ENCODE peak calls at places on chromosomes 1 and 21, in ten cellular contexts. J is adrenal gland, D is heart left ventricle, C is A549, A is GM12892, V is suprapubic skin, X is stomach, Q is sigmoid colon, I is ovary, P is thyroid gland. T is an unnamed sample.

GRCh38 chr1:218475275-218475674 is 130.1 kb downstream of the TGFB2 start:
- DNase-seq in J (no peak), D (no peak), C (no peak), A (no peak), V (no peak), X (no peak), Q (no peak), I (no peak), P (no peak), T (no peak)

GRCh38 chr1:183215076-183215720 is 29.1 kb downstream of the LAMC2 start:
- DNase-seq in J (no peak), D (no peak), C (no peak), A (no peak), V (no peak), X (no peak), Q (no peak), I (no peak), P (no peak), T (no peak)

GRCh38 chr21:15121655-15122120 is 56.9 kb upstream of the NRIP1 start:
- DNase-seq in J (peak), D (peak), C (no peak), A (no peak), V (no peak), X (peak), Q (no peak), I (peak), P (peak), T (peak)

GRCh38 chr1:44819594-44820327 is 11.4 kb downstream of the BTBD19 start:
- DNase-seq in J (peak), D (peak), C (peak), A (peak), V (peak), X (peak), Q (peak), I (peak), P (peak), T (peak)

GRCh38 chr1:2821970-2822620 is 20.6 kb upstream of the TTC34 start:
- DNase-seq in J (peak), D (peak), C (peak), A (no peak), V (no peak), X (peak), Q (no peak), I (no peak), P (peak), T (peak)

GRCh38 chr1:82388679-82389078 is 587.9 kb downstream of the ADGRL2 start:
- DNase-seq in J (no peak), D (no peak), C (no peak), A (no peak), V (no peak), X (no peak), Q (no peak), I (no peak), P (peak), T (no peak)

GRCh38 chr1:15678578-15678977 is 5.5 kb upstream of the PLEKHM2 start:
- DNase-seq in J (no peak), D (no peak), C (no peak), A (no peak), V (no peak), X (no peak), Q (no peak), I (no peak), P (no peak), T (no peak)

GRCh38 chr1:183832472-183832871 is 27.6 kb downstream of the RGL1 start:
- DNase-seq in J (no peak), D (no peak), C (no peak), A (no peak), V (no peak), X (no peak), Q (no peak), I (no peak), P (no peak), T (no peak)

GRCh38 chr1:215277537-215277936 is 195.0 kb downstream of the KCNK2 start:
- DNase-seq in J (no peak), D (no peak), C (no peak), A (no peak), V (no peak), X (no peak), Q (no peak), I (no peak), P (no peak), T (no peak)

GRCh38 chr1:230040440-230040839 is 26.6 kb upstream of the GALNT2 start:
- DNase-seq in J (no peak), D (no peak), C (no peak), A (no peak), V (no peak), X (no peak), Q (no peak), I (no peak), P (no peak), T (no peak)

GRCh38 chr1:40634901-40635655 is 30.4 kb downstream of the RIMS3 start:
- DNase-seq in J (no peak), D (no peak), C (no peak), A (no peak), V (no peak), X (no peak), Q (no peak), I (no peak), P (no peak), T (no peak)

GRCh38 chr1:230542054-230542453 is 100.2 kb upstream of the COG2 start:
- DNase-seq in J (no peak), D (no peak), C (no peak), A (no peak), V (no peak), X (no peak), Q (no peak), I (no peak), P (no peak), T (no peak)

GRCh38 chr1:154860154-154860870 is 9.8 kb downstream of the KCNN3 start:
- DNase-seq in J (no peak), D (no peak), C (no peak), A (peak), V (no peak), X (no peak), Q (no peak), I (no peak), P (no peak), T (no peak)

GRCh38 chr1:154859151-154859785 is 10.8 kb downstream of the KCNN3 start:
- DNase-seq in J (no peak), D (no peak), C (no peak), A (no peak), V (no peak), X (no peak), Q (no peak), I (no peak), P (no peak), T (no peak)

GRCh38 chr1:154857441-154858215 is 12.5 kb downstream of the KCNN3 start:
- DNase-seq in J (no peak), D (no peak), C (no peak), A (no peak), V (no peak), X (no peak), Q (no peak), I (no peak), P (no peak), T (no peak)

GRCh38 chr1:154861607-154862094 is 8.4 kb downstream of the KCNN3 start:
- DNase-seq in J (no peak), D (peak), C (no peak), A (no peak), V (no peak), X (no peak), Q (peak), I (no peak), P (no peak), T (no peak)

DNA sequence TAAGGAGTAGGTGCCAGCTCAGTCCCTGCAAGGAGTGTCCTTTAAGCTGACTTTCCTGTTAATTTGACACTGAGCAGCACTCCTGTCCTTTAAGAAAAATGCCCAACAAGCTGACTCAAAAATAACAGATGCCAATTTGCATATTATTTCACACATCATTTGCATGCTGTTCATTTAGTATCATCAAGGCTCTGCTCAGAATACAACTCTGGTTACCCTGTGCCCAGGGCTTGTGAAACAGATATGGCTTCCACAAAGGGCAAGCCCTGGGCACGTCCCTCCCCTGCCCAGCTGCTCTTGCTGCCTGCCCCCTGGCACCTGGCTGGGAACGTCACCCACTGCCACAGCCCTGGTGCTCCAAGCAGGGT is 10.3 kb downstream of the KCNN3 start:
- DNase-seq in J (no peak), D (no peak), C (no peak), A (no peak), V (no peak), X (no peak), Q (no peak), I (no peak), P (no peak), T (no peak)
- TF ChIP-seq POLR2A in J (no peak), D (no peak), C (no peak), A (peak), V (no peak), X (no peak), Q (no peak), I (no peak), P (no peak), T (no peak)

GRCh38 chr1:196373798-196374197 is 234.4 kb downstream of the KCNT2 start:
- DNase-seq in J (no peak), D (no peak), C (no peak), A (no peak), V (no peak), X (no peak), Q (no peak), I (no peak), P (no peak), T (no peak)
- TF ChIP-seq POLR2A in J (no peak), D (no peak), C (no peak), A (no peak), V (no peak), X (no peak), Q (no peak), I (no peak), P (no peak), T (no peak)

DNA sequence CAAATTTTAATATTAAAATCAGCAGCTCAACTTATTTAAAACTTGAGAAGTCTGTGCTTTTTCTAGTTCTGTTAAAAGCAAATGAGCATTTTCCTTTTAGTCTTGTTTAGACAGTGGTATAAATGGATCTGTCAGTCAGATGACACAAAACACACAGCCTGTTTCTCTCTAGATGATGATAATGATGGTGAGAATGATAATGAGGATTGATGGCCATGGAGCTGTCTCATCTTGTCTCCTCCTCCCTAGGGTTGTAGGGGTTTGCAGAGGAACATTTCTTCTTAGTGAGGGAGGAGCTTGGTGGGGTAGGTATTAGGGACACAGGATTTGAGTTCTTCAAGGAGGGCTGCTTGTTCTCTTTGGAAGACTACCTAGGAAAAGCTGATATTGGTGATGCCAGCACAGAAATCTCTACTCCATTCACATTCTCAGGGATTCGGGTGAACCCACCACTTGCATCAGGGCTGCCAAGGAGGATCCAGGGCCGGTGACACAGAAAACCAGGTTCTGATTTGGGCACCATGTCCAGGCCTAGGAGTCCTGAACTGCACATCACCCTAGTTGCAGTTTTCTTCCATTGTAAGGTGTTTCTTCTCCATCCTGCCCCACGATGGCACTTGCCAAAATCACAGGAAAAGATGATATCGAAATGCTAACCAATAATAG is 147.6 kb downstream of the RHOU start:
- DNase-seq in J (no peak), D (no peak), C (no peak), A (no peak), V (no peak), X (no peak), Q (no peak), I (no peak), P (no peak), T (no peak)
- TF ChIP-seq POLR2A in J (no peak), D (no peak), C (no peak), A (no peak), V (no peak), X (no peak), Q (no peak), I (no peak), P (no peak), T (no peak)

DNA sequence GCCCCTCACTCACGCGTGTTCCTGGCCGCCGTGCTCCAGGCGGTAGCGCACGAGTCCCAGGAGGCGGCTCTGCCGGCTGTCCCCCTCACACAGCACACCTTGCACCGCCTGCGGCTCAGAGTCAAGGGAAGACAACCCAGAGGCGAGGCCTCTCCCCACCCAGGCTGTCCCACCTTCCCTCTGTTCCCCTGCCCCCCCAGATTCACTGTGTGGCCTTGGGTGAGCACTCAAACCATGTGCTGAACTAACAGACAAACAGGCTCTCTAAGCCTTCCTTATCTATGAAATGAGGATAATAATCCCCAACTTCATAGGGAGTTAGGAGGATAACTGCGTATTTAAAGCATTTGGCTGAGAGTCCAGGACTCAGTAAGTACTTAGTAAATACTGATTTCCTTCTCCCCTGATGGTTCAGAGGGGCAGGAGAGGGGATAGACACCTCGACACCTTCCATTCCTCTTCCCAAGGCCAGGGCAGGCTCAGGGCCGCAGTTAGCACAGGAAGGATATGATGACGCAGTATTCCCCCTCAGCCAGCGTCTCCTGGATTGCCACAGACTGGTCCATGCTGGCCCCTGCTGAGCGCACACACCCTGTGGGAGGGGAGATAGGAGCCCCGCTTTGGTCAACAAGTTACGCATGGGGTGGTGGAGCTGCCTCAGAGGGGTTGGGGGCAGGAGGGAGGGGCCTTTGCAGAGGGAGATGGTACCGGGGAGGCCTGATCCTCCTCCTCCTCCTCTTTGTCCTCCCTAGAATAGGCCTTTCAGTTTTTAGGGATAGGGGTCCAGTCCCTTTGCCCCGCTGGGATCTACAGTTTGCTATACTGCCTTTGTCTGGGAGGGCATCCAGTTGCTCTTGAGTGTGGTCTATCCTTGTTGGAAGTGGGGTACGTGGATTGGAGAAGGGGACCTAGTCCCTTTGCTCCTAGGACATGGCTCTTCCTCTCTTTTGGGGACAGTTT is 830 bp downstream of the INPP5B start:
- DNase-seq in J (peak), D (peak), C (peak), A (no peak), V (peak), X (peak), Q (peak), I (peak), P (peak), T (peak)
- TF ChIP-seq POLR2A in J (peak), D (no peak), C (no peak), A (no peak), V (no peak), X (no peak), Q (peak), I (peak), P (no peak), T (peak)

GRCh38 chr1:54701996-54702395 is 13.7 kb upstream of the TTC4 start:
- DNase-seq in J (no peak), D (no peak), C (no peak), A (no peak), V (no peak), X (no peak), Q (no peak), I (no peak), P (no peak), T (no peak)

GRCh38 chr1:54697896-54698295 is 17.8 kb upstream of the TTC4 start:
- DNase-seq in J (no peak), D (no peak), C (no peak), A (no peak), V (no peak), X (no peak), Q (no peak), I (no peak), P (no peak), T (no peak)

GRCh38 chr1:54698346-54698745 is 17.3 kb upstream of the TTC4 start:
- DNase-seq in J (no peak), D (no peak), C (no peak), A (no peak), V (no peak), X (no peak), Q (no peak), I (no peak), P (no peak), T (no peak)

GRCh38 chr1:54701066-54701465 is 14.6 kb upstream of the TTC4 start:
- DNase-seq in J (no peak), D (no peak), C (no peak), A (no peak), V (no peak), X (no peak), Q (no peak), I (no peak), P (no peak), T (no peak)

DNA sequence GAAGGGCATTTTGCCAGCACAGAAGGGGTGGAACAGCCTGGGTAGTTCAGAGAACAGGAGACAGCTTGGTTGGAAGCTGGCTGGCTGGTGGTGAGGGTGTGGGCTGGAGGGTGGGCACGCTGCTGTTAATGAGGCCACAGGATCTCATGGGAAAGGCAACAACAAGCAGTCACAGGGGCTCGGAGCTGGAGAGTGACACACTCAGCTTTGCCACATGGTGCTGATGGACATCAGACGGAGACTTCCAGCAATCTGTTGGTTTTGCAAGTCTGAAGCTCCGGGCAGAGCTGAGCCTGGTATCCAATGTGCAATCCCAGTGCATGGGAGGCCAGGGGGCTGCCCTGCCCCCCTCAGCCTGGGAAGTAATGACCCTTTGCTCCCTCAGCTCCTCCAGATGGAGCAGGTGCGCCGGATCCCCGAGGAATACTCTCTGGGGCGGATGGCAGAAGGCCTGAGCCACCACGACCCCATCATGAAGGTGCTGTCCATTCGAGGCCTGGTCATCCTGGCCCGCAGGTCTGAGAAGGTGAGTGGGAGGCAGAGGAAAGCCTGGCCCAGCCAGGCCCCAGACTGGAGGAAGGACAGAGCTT is 15.6 kb upstream of the TTC4 start:
- DNase-seq in J (no peak), D (no peak), C (no peak), A (no peak), V (no peak), X (no peak), Q (no peak), I (no peak), P (no peak), T (no peak)
- TF ChIP-seq POLR2A in J (no peak), D (no peak), C (no peak), A (no peak), V (no peak), X (no peak), Q (no peak), I (no peak), P (no peak), T (no peak)